ENCODE peak calls at places on chromosome 11, in nine cellular contexts. I is ELR; C is EH; W is activated CD8-positive, alpha-beta T cell treated with anti-CD3 and anti-CD28 coated beads for 36 hours; D is GM12891; N is RWPE1; U is fibroblast of the aortic adventitia; F is iPS-NIHi11; S is A549. V is an unnamed sample.

GRCh38 chr11:1338201-1339065 is 29.0 kb upstream of the TOLLIP start:
- DNase-seq in F (no peak), C (no peak), W (no peak), U (no peak), D (no peak), N (no peak), S (no peak), I (no peak), V (no peak)

GRCh38 chr11:45563801-45564200 is 101.6 kb downstream of the CHST1 start:
- DNase-seq in U (no peak), C (no peak), F (no peak), D (no peak), I (no peak), S (no peak), W (no peak), N (no peak), V (no peak)

GRCh38 chr11:113168358-113168757 is 146.0 kb upstream of the TTC12 start:
- DNase-seq in F (no peak), C (no peak), U (no peak), D (no peak), W (no peak), N (no peak), I (no peak), S (no peak), V (no peak)

GRCh38 chr11:125341676-125342075 is 154.4 kb downstream of the FEZ1 start:
- DNase-seq in D (no peak), F (no peak), S (no peak), C (no peak), U (no peak), N (no peak), W (no peak), I (no peak), V (no peak)

GRCh38 chr11:72591785-72592490 is 82.3 kb downstream of the PDE2A start:
- DNase-seq in I (no peak), F (no peak), C (no peak), S (no peak), U (no peak), W (peak), N (no peak), D (no peak), V (peak)

GRCh38 chr11:123546515-123546914 is 107.9 kb downstream of the SCN3B start:
- DNase-seq in I (peak), S (peak), F (no peak), C (peak), D (no peak), U (peak), N (no peak), W (no peak), V (no peak)

GRCh38 chr11:117219455-117219854 is 12.4 kb downstream of the PCSK7 start:
- DNase-seq in I (no peak), W (no peak), F (no peak), C (no peak), U (no peak), S (no peak), N (no peak), D (no peak), V (no peak)

GRCh38 chr11:73245461-73245860 is 26.7 kb upstream of the P2RY6 start:
- DNase-seq in I (no peak), D (no peak), S (no peak), C (no peak), F (no peak), N (no peak), W (no peak), U (no peak), V (no peak)

GRCh38 chr11:68149417-68149816 is 28.2 kb upstream of the CHKA start:
- DNase-seq in C (no peak), S (no peak), W (no peak), D (no peak), F (no peak), I (no peak), U (no peak), N (no peak), V (no peak)

GRCh38 chr11:59182457-59183151 is 10.7 kb downstream of the DTX4 start:
- DNase-seq in U (no peak), W (peak), S (peak), I (no peak), C (no peak), N (no peak), F (peak), D (peak), V (no peak)